ENCODE peak calls at places on chromosomes 2 and 18, in five cellular contexts. Y is EH; T is stimulated activated naive B cell treated with anti-CD40 and anti-IgM and Interleukin-4, amounts not matched to agents 10 μg/mL and 1 μg/mL and 100 μg/mL, for 72 hours; R is NCI-H2081; C is H54. I is an unnamed sample.

GRCh38 chr2:29165362-29166236 is 50.4 kb downstream of the CLIP4 start:
- DNase-seq in Y (peak), T (no peak), R (peak), C (no peak), I (no peak)

GRCh38 chr2:204129591-204130270 is 193.2 kb downstream of the ICOS start:
- DNase-seq in Y (no peak), T (no peak), R (no peak), C (no peak), I (no peak)

GRCh38 chr18:74793746-74794145 is 196.1 kb downstream of the ZNF407 start:
- DNase-seq in Y (no peak), T (no peak), R (no peak), C (no peak), I (no peak)

GRCh38 chr2:195021704-195022513 is 635.1 kb upstream of the SLC39A10 start:
- DNase-seq in Y (no peak), T (no peak), R (no peak), C (no peak), I (no peak)

GRCh38 chr2:61338447-61338846 is 132.4 kb downstream of the USP34 start:
- DNase-seq in Y (no peak), T (no peak), R (no peak), C (no peak), I (no peak)

GRCh38 chr2:36376992-36377738 is 21.6 kb downstream of the CRIM1 start:
- DNase-seq in Y (peak), T (no peak), R (no peak), C (no peak), I (no peak)

GRCh38 chr2:39435974-39436591 is 1.0 kb downstream of the MAP4K3 start:
- DNase-seq in Y (peak), T (no peak), R (no peak), C (no peak), I (no peak)

GRCh38 chr18:31225668-31226067 is 63.0 kb upstream of the DSC1 start:
- DNase-seq in Y (no peak), T (no peak), R (no peak), C (no peak), I (no peak)

GRCh38 chr2:176140520-176141317 is 10.6 kb upstream of the HOXD4 start:
- DNase-seq in Y (peak), T (peak), R (peak), C (peak), I (peak)

GRCh38 chr2:176080540-176081355 is 3.0 kb downstream of the EVX2 start:
- DNase-seq in Y (peak), T (no peak), R (no peak), C (no peak), I (no peak)

GRCh38 chr18:37481058-37481457 is 84.5 kb downstream of the CELF4 start:
- DNase-seq in Y (no peak), T (no peak), R (no peak), C (no peak), I (no peak)

GRCh38 chr2:204608261-204608660 is 63.0 kb downstream of the PARD3B start:
- DNase-seq in Y (peak), T (no peak), R (no peak), C (no peak), I (no peak)

GRCh38 chr2:17869128-17869527 is 9.3 kb upstream of the KCNS3 start:
- DNase-seq in Y (peak), T (no peak), R (no peak), C (peak), I (no peak)

GRCh38 chr2:64268330-64268729 is 124.1 kb upstream of the PELI1 start:
- DNase-seq in Y (peak), T (no peak), R (no peak), C (no peak), I (no peak)

GRCh38 chr18:33157893-33158292 is 282.6 kb downstream of the CCDC178 start:
- DNase-seq in Y (no peak), T (no peak), R (no peak), C (no peak), I (no peak)

GRCh38 chr18:30280861-30281470 is 761.6 kb downstream of the DSC3 start:
- DNase-seq in Y (peak), T (no peak), R (peak), C (no peak), I (peak)

GRCh38 chr2:21800356-21800755 is 676.6 kb downstream of the TDRD15 start:
- DNase-seq in Y (peak), T (no peak), R (no peak), C (no peak), I (no peak)

GRCh38 chr18:45724591-45724990 is 610 bp downstream of the SLC14A1 start:
- DNase-seq in Y (peak), T (no peak), R (no peak), C (no peak), I (no peak)

GRCh38 chr18:78548261-78549058 is 431.2 kb upstream of the SALL3 start:
- DNase-seq in Y (no peak), T (no peak), R (no peak), C (no peak), I (no peak)

GRCh38 chr2:22692751-22693150 is 692.2 kb upstream of the KLHL29 start:
- DNase-seq in Y (no peak), T (no peak), R (no peak), C (no peak), I (no peak)

GRCh38 chr18:8358066-8358795 is 251.0 kb upstream of the RAB12 start:
- DNase-seq in Y (no peak), T (no peak), R (no peak), C (no peak), I (no peak)

I was measured in NCI-H1092.